ENCODE peak calls at places on chromosomes 13 and 19, in nine cellular contexts. K, B, I, Z, R, W, L, J and T are unnamed samples. For H3K36me3, the result is how much of the 10 kb centered on the place peaks cover.

GRCh38 chr13:108700421-108701170 is 71.2 kb downstream of the MYO16 start:
- DNase-seq in R (no peak), I (no peak), L (no peak), K (peak), Z (no peak), W (peak), B (no peak), J (no peak), T (no peak)

GRCh38 chr19:3224346-3225325 is at the start of gene CELF5:
- DNase-seq in Z (no peak), R (no peak), K (no peak), B (no peak), J (peak), W (peak), I (peak), L (peak), T (no peak)

GRCh38 chr13:74574964-74575728 is 440.9 kb upstream of the KLF12 start:
- DNase-seq in J (no peak), L (no peak), B (no peak), Z (no peak), I (no peak), R (no peak), W (no peak), K (no peak), T (no peak)

GRCh38 chr19:13795595-13796300 is 505 bp downstream of the ZSWIM4 start:
- DNase-seq in B (no peak), R (no peak), I (peak), L (peak), J (no peak), K (no peak), Z (no peak), W (no peak), T (no peak)

GRCh38 chr13:78183737-78184136 is 265.1 kb upstream of the EDNRB start:
- DNase-seq in W (no peak), K (no peak), L (no peak), J (no peak), Z (no peak), I (no peak), R (no peak), B (no peak), T (no peak)

GRCh38 chr19:46339491-46339890 is 7.4 kb upstream of the PPP5C start:
- DNase-seq in I (no peak), B (no peak), L (no peak), K (no peak), J (no peak), R (no peak), Z (no peak), W (no peak), T (no peak)

GRCh38 chr19:48741222-48741999 is 1.0 kb upstream of the RASIP1 start:
- DNase-seq in K (peak), B (no peak), W (no peak), Z (no peak), R (no peak), L (peak), J (peak), I (peak), T (peak)

GRCh38 chr19:38792250-38793111 is 3.5 kb downstream of the LGALS7B start:
- DNase-seq in J (peak), I (no peak), B (peak), W (no peak), L (no peak), Z (peak), K (no peak), R (no peak), T (peak)

GRCh38 chr19:10580979-10581631 is 6.0 kb downstream of the AP1M2 start:
- DNase-seq in J (peak), Z (peak), R (peak), B (peak), L (peak), W (peak), I (peak), K (peak), T (peak)

GRCh38 chr19:46718157-46718933 is 1.4 kb upstream of the PRKD2 start:
- DNase-seq in Z (peak), L (no peak), I (no peak), B (no peak), R (no peak), K (peak), J (no peak), W (no peak), T (no peak)

GRCh38 chr13:44413095-44413494 is 39.5 kb downstream of the SERP2 start:
- DNase-seq in W (no peak), B (no peak), L (no peak), J (no peak), I (no peak), R (no peak), Z (no peak), K (no peak), T (no peak)

GRCh38 chr13:44410328-44410859 is 36.8 kb downstream of the SERP2 start:
- DNase-seq in B (no peak), R (no peak), Z (no peak), I (no peak), W (no peak), K (no peak), J (no peak), L (no peak), T (no peak)

GRCh38 chr13:44409595-44409994 is 36.0 kb downstream of the SERP2 start:
- DNase-seq in K (no peak), I (no peak), Z (no peak), L (no peak), J (no peak), R (no peak), B (no peak), W (no peak), T (no peak)

GRCh38 chr13:44412341-44412935 is 38.8 kb downstream of the SERP2 start:
- DNase-seq in L (no peak), K (no peak), I (no peak), Z (no peak), R (no peak), W (no peak), B (no peak), J (no peak), T (no peak)

DNA sequence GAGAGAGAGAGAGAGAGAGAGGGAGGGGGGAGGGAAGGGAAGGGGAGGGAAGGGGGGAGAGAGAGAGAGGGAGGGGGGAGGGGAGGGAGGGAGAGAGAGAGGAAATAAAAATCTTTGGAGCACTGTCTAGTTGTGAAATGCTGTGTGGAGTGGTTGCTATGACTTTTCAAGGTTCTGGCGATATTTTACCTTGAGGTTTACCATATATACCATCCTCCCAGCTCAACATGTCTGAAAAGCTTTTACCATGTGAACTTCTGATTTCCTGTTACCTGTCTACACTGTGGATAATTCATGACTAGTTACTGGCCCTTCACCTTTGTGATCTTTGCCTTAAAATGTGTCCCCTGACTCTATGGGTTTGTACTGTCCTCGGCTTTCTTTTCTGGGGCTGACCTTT is 38.2 kb downstream of the SERP2 start:
- DNase-seq in I (no peak), K (no peak), R (no peak), W (no peak), B (no peak), L (no peak), Z (no peak), J (no peak), T (no peak)
- H3K36me3 ChIP-seq in I (under half), K (under half), R (under half), W (under half), B (under half), L (under half), Z (under half), J (under half), T (under half)

DNA sequence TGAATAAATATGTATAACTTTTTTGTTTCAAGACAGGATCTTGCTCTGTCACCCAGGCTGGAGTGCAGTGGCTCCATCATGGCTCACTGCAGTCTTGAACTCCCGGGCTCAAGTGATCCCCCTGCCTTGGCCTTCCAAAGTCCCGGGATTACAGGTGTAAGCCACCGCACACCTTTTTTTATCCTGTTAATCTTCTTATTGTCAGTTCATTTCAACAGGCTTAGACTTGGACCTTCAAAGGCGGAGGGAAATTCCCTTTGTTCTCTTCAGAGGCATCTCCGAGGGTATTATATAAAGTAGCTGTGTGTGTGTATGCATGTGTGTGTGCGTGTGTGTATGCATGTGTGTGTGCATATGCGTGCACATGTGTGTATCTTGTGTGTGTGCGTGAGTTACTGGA is 35.0 kb downstream of the SUGP2 start:
- DNase-seq in J (no peak), I (no peak), B (no peak), R (no peak), L (no peak), Z (no peak), W (no peak), K (no peak), T (no peak)
- H3K36me3 ChIP-seq in J (under half), I (under half), B (under half), R (under half), L (under half), Z (under half), W (half or more), K (under half), T (half or more)

DNA sequence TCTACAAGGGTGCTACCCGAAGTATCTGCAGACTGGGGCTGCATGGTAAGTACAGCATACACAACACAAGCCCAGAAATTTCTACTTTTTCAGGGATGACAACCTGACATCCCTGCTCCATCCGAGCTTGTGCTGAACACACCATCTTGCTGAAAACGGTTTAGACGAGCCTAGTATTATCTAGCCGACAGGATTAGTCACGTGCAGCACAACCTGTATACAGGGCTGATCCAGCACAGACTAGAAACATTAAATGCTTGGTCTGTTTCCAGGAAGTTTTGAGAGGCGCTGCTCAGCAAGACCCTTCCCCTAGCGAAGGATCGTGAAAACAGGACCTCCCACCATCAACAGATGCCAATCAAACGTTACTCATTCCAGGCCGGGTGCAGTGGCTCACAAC is 4.2 kb downstream of the SMIM7 start:
- DNase-seq in W (no peak), I (no peak), R (no peak), L (no peak), B (no peak), K (no peak), J (no peak), Z (no peak), T (no peak)
- H3K36me3 ChIP-seq in W (half or more), I (under half), R (under half), L (under half), B (half or more), K (under half), J (under half), Z (under half), T (half or more)

DNA sequence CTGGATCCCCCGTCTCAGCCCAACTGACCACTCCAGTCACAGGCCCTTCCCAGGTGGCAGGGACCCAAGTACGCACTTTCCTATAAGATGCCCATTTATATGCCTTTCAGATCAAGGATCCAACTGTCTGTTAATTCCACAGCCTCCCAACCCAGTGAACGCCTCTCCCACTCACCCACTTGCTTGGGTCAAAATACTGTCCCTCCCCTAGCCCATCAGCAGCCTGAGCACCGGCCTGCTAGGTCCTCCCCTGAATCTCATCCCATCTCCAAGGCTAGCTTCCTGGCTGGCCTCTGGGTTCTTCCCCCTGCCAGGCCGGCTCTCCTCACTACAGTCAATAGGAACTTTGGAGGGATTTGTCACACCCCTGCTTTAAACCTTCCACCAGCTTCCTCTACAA is 1.9 kb downstream of the UBE2S start:
- DNase-seq in Z (no peak), R (no peak), K (no peak), B (no peak), I (no peak), W (no peak), L (no peak), J (no peak), T (no peak)
- H3K36me3 ChIP-seq in Z (under half), R (under half), K (under half), B (under half), I (under half), W (under half), L (under half), J (under half), T (under half)

GRCh38 chr19:44969437-44969836 is 14.3 kb downstream of the CLPTM1 start:
- DNase-seq in J (no peak), Z (no peak), L (no peak), R (no peak), K (no peak), B (no peak), I (no peak), W (no peak), T (no peak)

GRCh38 chr19:44972802-44973201 is 17.6 kb downstream of the CLPTM1 start:
- DNase-seq in W (no peak), Z (no peak), I (no peak), J (no peak), K (no peak), L (no peak), R (no peak), B (no peak), T (no peak)

GRCh38 chr19:44973982-44974735 is 19.0 kb downstream of the CLPTM1 start:
- DNase-seq in J (no peak), W (no peak), L (no peak), Z (no peak), I (no peak), R (no peak), B (no peak), K (no peak), T (no peak)

GRCh38 chr19:44975444-44975843 is 20.3 kb downstream of the CLPTM1 start:
- DNase-seq in Z (no peak), B (no peak), K (no peak), I (no peak), J (no peak), R (no peak), W (no peak), L (no peak), T (no peak)

DNA sequence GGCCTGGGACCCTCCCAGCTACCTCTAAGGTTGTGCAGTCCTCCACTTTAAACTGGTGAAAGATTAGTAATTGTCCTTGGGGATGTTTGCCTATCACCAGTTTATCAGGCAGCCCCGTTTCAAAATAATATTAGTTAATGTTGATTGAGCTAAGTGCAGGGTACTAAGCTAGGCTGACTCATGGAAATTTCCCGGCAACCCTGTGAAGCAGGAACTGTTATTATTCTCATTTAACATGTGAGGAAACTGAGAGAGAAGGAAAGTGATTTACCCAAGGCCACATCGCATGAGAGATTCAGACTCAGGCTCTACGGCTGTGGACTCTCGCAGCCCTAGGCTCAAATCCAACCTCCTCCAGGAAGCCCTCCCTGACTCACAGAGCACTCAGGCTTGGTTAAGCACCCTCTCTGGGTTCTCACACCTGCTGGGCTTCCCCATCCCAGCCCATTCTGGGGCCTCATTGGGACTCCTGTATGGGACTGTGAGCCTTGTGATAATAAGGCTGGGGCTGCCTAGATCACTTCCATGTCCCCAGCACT is 19.7 kb downstream of the CLPTM1 start:
- DNase-seq in L (no peak), J (no peak), K (no peak), I (no peak), R (no peak), W (no peak), B (no peak), Z (no peak), T (no peak)
- H3K36me3 ChIP-seq in L (under half), J (under half), K (under half), I (under half), R (under half), W (half or more), B (half or more), Z (under half), T (half or more)

DNA sequence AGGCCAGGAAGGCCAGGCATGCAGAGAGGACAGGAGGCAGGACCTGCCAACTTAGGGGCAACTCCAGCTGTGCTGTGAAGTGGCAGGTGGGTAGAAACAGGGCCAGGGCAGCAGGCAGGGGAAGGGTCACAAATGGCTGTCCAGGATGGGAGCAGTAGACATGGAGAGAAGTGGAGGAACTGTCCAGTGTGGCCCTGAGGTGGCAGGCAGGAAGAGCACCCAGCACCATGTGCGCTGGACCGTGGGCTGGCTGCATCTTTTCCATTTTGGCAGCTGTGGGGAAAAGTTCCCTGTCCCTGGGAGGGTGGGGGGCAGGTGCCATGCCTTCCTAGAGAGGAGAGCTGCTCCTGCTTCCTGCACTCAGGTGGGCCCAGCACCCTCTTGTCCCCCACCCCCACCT is 13.8 kb downstream of the DEDD2 start:
- DNase-seq in B (no peak), L (no peak), R (no peak), I (no peak), J (no peak), W (no peak), Z (peak), K (no peak), T (no peak)
- H3K36me3 ChIP-seq in B (under half), L (under half), R (under half), I (under half), J (under half), W (half or more), Z (under half), K (under half), T (half or more)

GRCh38 chr19:19305696-19306095 is 14.6 kb downstream of the SUGP1 start:
- DNase-seq in J (no peak), Z (no peak), B (no peak), R (no peak), I (no peak), L (no peak), W (no peak), K (no peak), T (no peak)
- H3K36me3 ChIP-seq in J (under half), Z (under half), B (half or more), R (under half), I (under half), L (under half), W (half or more), K (under half), T (half or more)